ENCODE peak calls at places on chromosomes 5 and 9, in ten cellular contexts. V is prostate gland, J is sigmoid colon, K is HepG2, U is GM12878, G is stomach, I is breast epithelium, M is spleen, L is endothelial cell of umbilical vein, C is upper lobe of left lung. A is an unnamed sample.

GRCh38 chr9:125854553-125855275 is 107.5 kb downstream of the PBX3 start:
- DNase-seq in V (no peak), I (no peak), G (no peak), J (no peak), C (no peak), L (peak), K (no peak), U (no peak), M (no peak), A (no peak)

GRCh38 chr5:11619339-11620028 is 284.8 kb downstream of the CTNND2 start:
- DNase-seq in K (peak), G (no peak), C (no peak), J (no peak), I (no peak), M (no peak), V (peak), L (no peak), U (no peak), A (no peak)

GRCh38 chr5:40396312-40396711 is 283.4 kb upstream of the PTGER4 start:
- DNase-seq in M (no peak), C (no peak), K (no peak), V (no peak), U (no peak), I (no peak), L (no peak), J (no peak), G (no peak), A (no peak)

GRCh38 chr5:119255571-119256356 is 100.1 kb upstream of the TNFAIP8 start:
- DNase-seq in L (peak), G (no peak), V (no peak), C (no peak), U (no peak), I (no peak), J (no peak), M (no peak), K (peak), A (peak)

GRCh38 chr9:78972303-78973002 is 599.3 kb upstream of the TLE4 start:
- DNase-seq in U (no peak), I (no peak), L (no peak), M (no peak), K (no peak), J (no peak), C (no peak), G (no peak), V (no peak), A (no peak)

GRCh38 chr9:132697230-132697629 is 27.0 kb downstream of the GTF3C4 start:
- DNase-seq in L (no peak), V (no peak), J (no peak), K (no peak), M (no peak), G (no peak), U (no peak), C (no peak), I (no peak), A (no peak)

GRCh38 chr9:16278420-16278999 is 592.0 kb downstream of the BNC2 start:
- DNase-seq in K (no peak), I (no peak), V (no peak), J (no peak), U (no peak), L (no peak), G (no peak), M (no peak), C (no peak), A (no peak)

GRCh38 chr5:173884402-173885053 is 3.6 kb upstream of the CPEB4 start:
- DNase-seq in G (peak), M (no peak), J (no peak), I (no peak), L (no peak), K (no peak), C (no peak), U (peak), V (no peak), A (peak)

GRCh38 chr9:105686936-105687335 is 7.4 kb upstream of the TMEM38B start:
- DNase-seq in M (no peak), C (no peak), L (no peak), K (no peak), G (no peak), I (no peak), U (no peak), V (no peak), J (no peak), A (no peak)

GRCh38 chr9:137083418-137084004 is 3.3 kb upstream of the MAN1B1 start:
- DNase-seq in K (peak), M (no peak), V (no peak), J (peak), I (no peak), U (peak), G (peak), C (no peak), L (peak), A (peak)

GRCh38 chr5:81787843-81788242 is 36.9 kb upstream of the SSBP2 start:
- DNase-seq in V (peak), J (peak), C (no peak), K (no peak), G (peak), M (no peak), I (no peak), U (no peak), L (peak), A (peak)

GRCh38 chr9:128242828-128243485 is 32.9 kb downstream of the GOLGA2 start:
- DNase-seq in U (no peak), G (no peak), J (peak), C (peak), K (no peak), M (no peak), I (no peak), L (no peak), V (no peak), A (no peak)

GRCh38 chr9:128246471-128246870 is 29.3 kb downstream of the GOLGA2 start:
- DNase-seq in K (no peak), M (no peak), I (no peak), V (no peak), C (no peak), J (no peak), L (no peak), G (no peak), U (no peak), A (no peak)

GRCh38 chr9:128245293-128246151 is 30.3 kb downstream of the GOLGA2 start:
- DNase-seq in U (no peak), L (peak), I (no peak), V (no peak), M (no peak), C (no peak), J (peak), K (peak), G (no peak), A (no peak)

GRCh38 chr9:128243486-128244415 is 32.1 kb downstream of the GOLGA2 start:
- DNase-seq in U (no peak), J (peak), L (no peak), M (no peak), I (no peak), V (no peak), K (no peak), G (no peak), C (peak), A (no peak)

DNA sequence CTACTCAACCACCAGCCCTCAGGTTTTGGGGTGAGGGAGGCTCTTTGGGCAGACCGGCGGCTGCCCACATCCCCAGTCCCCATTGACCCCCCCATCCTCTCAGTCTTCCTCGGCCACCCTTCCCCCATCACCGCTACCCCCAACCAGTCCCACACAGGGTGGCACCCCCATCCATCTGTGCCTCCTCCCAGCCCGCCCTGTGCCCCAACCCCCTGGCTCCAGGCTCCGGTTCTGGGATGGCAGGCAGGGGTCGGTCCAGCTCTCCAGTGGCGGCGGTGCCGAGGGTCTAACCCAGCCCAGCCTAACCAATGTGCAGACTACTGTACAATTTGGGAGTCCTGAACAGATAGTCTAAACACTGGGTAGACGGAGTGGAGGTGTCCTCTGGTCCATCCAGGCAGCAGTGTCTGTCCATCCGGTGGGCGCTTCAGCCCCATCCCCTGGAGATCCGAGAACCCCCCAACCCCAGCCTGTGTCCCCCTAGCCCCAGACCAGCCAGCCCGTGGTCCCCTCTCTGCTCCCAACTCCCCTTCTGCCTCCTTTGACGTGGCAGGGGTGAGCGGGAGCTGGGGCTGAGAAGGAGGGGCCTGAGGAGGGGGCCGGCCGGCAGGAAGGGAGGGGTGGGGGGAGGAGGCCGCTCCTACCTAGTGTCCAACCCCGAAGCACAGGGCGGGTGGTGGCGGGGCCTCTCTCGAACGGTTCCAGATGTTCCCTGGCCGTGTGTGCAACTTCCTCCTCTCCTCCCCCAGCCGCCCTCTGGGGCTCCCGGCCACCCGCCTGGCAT is 31.2 kb downstream of the GOLGA2 start:
- DNase-seq in G (peak), M (peak), U (no peak), I (peak), K (peak), J (peak), V (no peak), L (no peak), C (peak), A (peak)
- TF ChIP-seq POLR2AphosphoS5 in G (no peak), M (no peak), U (no peak), I (no peak), K (no peak), J (peak), V (no peak), L (no peak), C (no peak), A (peak)

GRCh38 chr5:179344301-179345178 is 721 bp downstream of the ADAMTS2 start:
- DNase-seq in L (no peak), M (peak), J (no peak), U (no peak), I (no peak), V (no peak), G (no peak), C (peak), K (no peak), A (no peak)

GRCh38 chr5:179345179-179345428 is 157 bp downstream of the ADAMTS2 start:
- DNase-seq in C (peak), V (no peak), U (no peak), J (no peak), L (no peak), M (no peak), G (no peak), K (no peak), I (no peak), A (no peak)

GRCh38 chr5:179343021-179343781 is 2.1 kb downstream of the ADAMTS2 start:
- DNase-seq in M (peak), J (no peak), K (no peak), U (no peak), L (no peak), G (no peak), V (no peak), C (no peak), I (no peak), A (no peak)

GRCh38 chr5:179342577-179342976 is 2.7 kb downstream of the ADAMTS2 start:
- DNase-seq in U (no peak), M (peak), K (no peak), G (no peak), C (peak), I (no peak), J (no peak), V (no peak), L (no peak), A (no peak)

DNA sequence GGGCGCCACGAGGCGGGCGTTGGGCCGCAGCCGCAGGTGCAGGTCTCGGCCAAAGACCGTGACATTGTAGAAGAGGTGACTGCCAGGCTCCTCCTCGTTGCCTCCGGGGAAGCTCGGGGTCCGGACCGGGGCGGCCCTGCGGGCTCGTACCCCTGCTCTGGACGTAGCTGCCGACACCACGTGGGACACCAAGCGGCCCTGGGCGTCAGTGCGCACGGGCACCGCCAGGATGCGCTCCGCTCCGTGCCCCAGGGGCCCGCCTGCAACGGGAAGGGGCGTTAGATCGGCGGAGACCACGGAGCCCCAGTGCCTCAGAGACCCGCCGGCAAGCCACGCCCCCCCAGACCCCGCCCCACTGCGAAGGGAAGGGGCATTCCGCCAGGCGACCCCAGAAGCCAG is 1.4 kb downstream of the ADAMTS2 start:
- DNase-seq in G (no peak), K (no peak), M (peak), U (no peak), C (peak), I (no peak), L (no peak), J (no peak), V (no peak), A (peak)
- TF ChIP-seq CTCF in G (peak), K (no peak), M (peak), U (no peak), C (peak), I (peak), L (no peak), J (peak), V (no peak), A (peak)

DNA sequence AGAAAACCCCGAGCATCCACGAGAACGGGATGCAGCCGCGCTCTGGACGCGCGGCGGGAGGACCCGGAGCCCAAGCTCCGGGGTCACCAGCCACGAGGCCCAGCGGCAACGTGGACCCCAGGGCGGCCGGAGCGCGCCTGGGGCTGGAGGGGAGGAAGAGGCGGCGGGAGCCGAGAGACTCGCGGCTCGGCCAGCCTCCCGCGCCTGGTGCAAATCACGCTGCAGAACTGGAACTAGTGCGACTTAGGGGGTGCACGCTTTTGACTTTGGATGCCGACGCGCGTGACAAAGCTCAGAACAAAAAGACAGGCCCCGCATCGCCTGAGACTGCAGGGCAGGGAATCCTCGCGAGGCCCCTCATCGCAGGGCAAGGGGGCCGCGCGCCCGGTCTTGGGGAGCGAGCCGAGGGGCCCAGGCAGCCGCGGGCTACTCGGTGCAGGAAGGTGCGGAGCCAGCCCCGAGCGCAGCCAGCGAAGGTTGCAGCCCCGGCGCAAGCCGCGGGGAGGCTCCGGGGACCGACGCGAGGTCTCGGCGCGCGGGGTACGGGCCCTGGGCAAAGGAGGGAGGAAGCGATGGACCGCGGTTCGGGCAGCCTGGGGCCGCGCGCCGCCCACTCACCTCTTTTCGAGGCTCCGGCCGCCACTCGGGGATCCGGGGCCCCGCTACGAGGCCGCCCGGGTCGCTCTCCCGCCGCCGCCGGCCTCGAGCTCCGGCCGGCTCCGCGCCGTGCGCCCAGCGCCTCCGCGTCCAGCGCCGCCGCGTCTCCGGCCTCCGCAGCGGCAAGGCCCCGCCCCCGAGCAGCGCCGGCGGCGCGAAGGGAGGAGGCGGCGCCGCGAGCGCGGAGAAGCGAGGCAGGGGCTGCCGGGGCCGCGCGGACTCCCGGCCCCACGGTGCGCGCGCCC is at the start of gene GOLM1:
- DNase-seq in L (peak), M (peak), U (no peak), I (no peak), K (no peak), J (peak), V (peak), G (peak), C (peak), A (peak)
- TF ChIP-seq POLR2A in L (peak), M (no peak), U (peak), I (no peak), K (no peak), J (no peak), V (no peak), G (no peak), C (no peak), A (no peak)

DNA sequence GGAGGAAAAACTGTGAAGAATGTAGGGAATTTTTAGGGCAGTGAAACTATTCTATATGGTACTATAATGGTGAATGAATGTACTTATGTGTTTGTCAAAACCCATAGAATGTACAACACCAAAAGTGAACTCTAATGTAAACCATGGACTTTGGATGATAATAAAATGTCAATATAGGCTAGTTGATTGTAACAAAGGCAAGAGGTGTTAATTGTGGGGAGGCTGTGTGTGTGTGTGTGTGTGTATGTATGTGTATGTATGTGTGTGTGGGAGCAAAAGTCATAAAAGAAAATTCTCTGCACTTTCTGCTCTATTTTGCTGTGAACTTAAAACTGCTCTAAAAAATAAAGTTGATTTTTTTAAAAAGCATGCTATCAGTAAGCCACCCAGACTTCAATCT is 10.9 kb upstream of the STOM start:
- DNase-seq in I (no peak), L (no peak), U (no peak), M (no peak), K (peak), G (no peak), C (no peak), J (no peak), V (no peak), A (peak)
- TF ChIP-seq POLR2AphosphoS5 in I (no peak), L (no peak), U (no peak), M (no peak), K (no peak), G (no peak), C (no peak), J (no peak), V (no peak), A (peak)

GRCh38 chr5:143682221-143682620 is 129.7 kb upstream of the HMHB1 start:
- DNase-seq in K (no peak), V (no peak), C (no peak), U (no peak), M (no peak), I (no peak), J (no peak), L (no peak), G (no peak), A (no peak)

GRCh38 chr5:143683459-143683858 is 128.5 kb upstream of the HMHB1 start:
- DNase-seq in J (no peak), V (no peak), K (peak), I (no peak), C (no peak), M (no peak), U (no peak), L (no peak), G (no peak), A (no peak)

GRCh38 chr5:143682788-143683419 is 129.1 kb upstream of the HMHB1 start:
- DNase-seq in J (no peak), G (no peak), U (no peak), C (no peak), V (no peak), L (no peak), K (no peak), I (no peak), M (no peak), A (no peak)

GRCh38 chr5:143687604-143688003 is 124.4 kb upstream of the HMHB1 start:
- DNase-seq in V (no peak), L (no peak), J (no peak), I (no peak), M (no peak), C (no peak), K (no peak), G (no peak), U (no peak), A (no peak)

GRCh38 chr5:143685416-143685815 is 126.5 kb upstream of the HMHB1 start:
- DNase-seq in C (no peak), M (no peak), V (peak), U (no peak), K (peak), I (no peak), J (no peak), G (no peak), L (peak), A (no peak)
- TF ChIP-seq CTCF in C (no peak), M (no peak), V (no peak), U (no peak), K (peak), I (peak), J (no peak), G (no peak), L (no peak), A (no peak)

DNA sequence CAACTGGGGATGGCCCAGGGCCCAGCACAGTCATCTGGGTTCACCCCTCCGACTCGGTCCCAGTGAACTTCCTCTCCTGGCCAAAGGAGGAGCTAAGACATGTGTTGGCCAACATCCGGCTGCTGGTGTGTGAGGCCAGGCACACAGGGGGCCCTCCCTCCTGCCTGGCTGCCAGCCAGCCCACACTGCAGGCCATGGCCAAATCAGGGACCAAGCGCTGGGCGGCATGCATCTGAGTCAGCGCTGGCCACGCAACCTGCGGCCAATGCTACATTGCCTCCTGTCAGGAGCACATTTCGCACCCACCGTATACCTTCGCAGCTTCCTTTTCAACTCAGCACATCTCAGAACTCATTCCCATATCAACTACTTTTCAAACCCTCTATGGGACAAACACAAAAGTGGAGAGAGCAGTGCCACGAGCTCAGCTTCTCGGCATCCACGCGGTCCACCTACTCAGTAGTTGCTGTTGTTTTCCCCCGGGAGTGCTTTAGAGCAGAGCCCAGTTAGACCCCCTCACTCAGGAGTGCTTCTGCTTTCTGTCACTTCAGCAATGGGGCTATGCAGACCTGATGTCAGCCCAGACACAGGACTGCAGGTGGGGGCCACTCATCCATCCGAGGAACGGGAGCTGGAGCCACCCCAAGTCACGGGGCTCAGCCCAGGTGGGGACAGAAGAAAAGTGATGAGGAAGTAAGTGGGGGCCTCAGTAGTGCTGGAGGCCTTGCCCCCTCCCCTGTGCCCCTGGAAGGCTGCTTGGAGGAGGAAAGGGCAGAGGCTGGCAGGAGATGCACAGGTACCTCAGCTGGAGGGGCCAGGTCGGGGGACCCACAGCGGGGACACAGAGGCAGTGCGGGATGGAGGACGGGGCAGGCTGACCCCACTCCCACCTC is 13.9 kb downstream of the NINJ1 start:
- DNase-seq in U (no peak), G (peak), C (peak), L (peak), K (peak), M (peak), I (peak), J (peak), V (peak), A (peak)
- TF ChIP-seq POLR2A in U (no peak), G (no peak), C (no peak), L (peak), K (peak), M (peak), I (no peak), J (no peak), V (no peak), A (no peak)